ENCODE peak calls at places on chromosomes 13 and 19, in six cellular contexts. J is fibroblast of lung; B is GM23248; I is IMR-90; A is CD4-positive, CD25-positive, alpha-beta regulatory T cell; G is GM23338. T is an unnamed sample. For H3K4me1, the result is how much of the 10 kb centered on the place peaks cover.

GRCh38 chr19:37941820-37942515 is 35.0 kb downstream of the SIPA1L3 start:
- DNase-seq in J (no peak), B (no peak), I (no peak), A (no peak), G (no peak), T (peak)

GRCh38 chr19:17294051-17294891 is 9.0 kb downstream of the ABHD8 start:
- DNase-seq in J (no peak), B (peak), I (no peak), A (peak), G (peak), T (no peak)

GRCh38 chr19:17385878-17386611 is 8.0 kb downstream of the CCDC194 start:
- DNase-seq in J (peak), B (peak), I (peak), A (peak), G (peak), T (peak)

GRCh38 chr13:111912453-111912866 is 154.5 kb upstream of the SOX1 start:
- DNase-seq in J (no peak), B (no peak), I (no peak), A (no peak), G (no peak), T (no peak)

GRCh38 chr13:112688560-112689497 is 1.0 kb upstream of the ATP11A start:
- DNase-seq in J (no peak), B (peak), I (no peak), A (no peak), G (peak), T (no peak)

GRCh38 chr19:38849746-38850230 is at the start of gene HNRNPL:
- DNase-seq in J (no peak), B (no peak), I (no peak), A (peak), G (no peak), T (no peak)

GRCh38 chr19:54114340-54114826 is 1.1 kb downstream of the TFPT start:
- DNase-seq in J (peak), B (peak), I (peak), A (peak), G (peak), T (peak)

GRCh38 chr19:40695881-40696280 is 5.4 kb upstream of the NUMBL start:
- DNase-seq in J (no peak), B (no peak), I (no peak), A (no peak), G (no peak), T (no peak)

GRCh38 chr19:35085947-35086346 is 29.7 kb upstream of the FXYD3 start:
- DNase-seq in J (no peak), B (no peak), I (no peak), A (no peak), G (no peak), T (no peak)

GRCh38 chr13:108306768-108307332 is 37.3 kb downstream of the TNFSF13B start:
- DNase-seq in J (peak), B (no peak), I (no peak), A (no peak), G (no peak), T (peak)

GRCh38 chr19:2303209-2303798 is 4.7 kb downstream of the LINGO3 start:
- DNase-seq in J (no peak), B (no peak), I (no peak), A (no peak), G (no peak), T (no peak)

GRCh38 chr13:58452123-58452623 is 820.6 kb downstream of the PCDH17 start:
- DNase-seq in J (peak), B (no peak), I (no peak), A (no peak), G (peak), T (no peak)

GRCh38 chr13:105952233-105952767 is 583.2 kb downstream of the EFNB2 start:
- DNase-seq in J (no peak), B (no peak), I (no peak), A (no peak), G (no peak), T (no peak)

GRCh38 chr13:101150998-101151397 is 265.3 kb downstream of the NALCN start:
- DNase-seq in J (peak), B (peak), I (peak), A (no peak), G (no peak), T (no peak)

GRCh38 chr13:36872621-36873020 is 47.4 kb downstream of the SMAD9 start:
- DNase-seq in J (no peak), B (no peak), I (no peak), A (no peak), G (peak), T (no peak)

GRCh38 chr13:23348270-23349126 is 85.0 kb downstream of the SACS start:
- DNase-seq in J (no peak), B (peak), I (no peak), A (no peak), G (peak), T (no peak)

GRCh38 chr13:35475960-35476943 is at the start of gene MAB21L1:
- DNase-seq in J (peak), B (peak), I (peak), A (no peak), G (peak), T (peak)

GRCh38 chr13:97240789-97241734 is 18.9 kb downstream of the MBNL2 start:
- DNase-seq in J (no peak), B (no peak), I (no peak), A (no peak), G (no peak), T (no peak)

GRCh38 chr13:103222683-103223082 is 156.5 kb upstream of the SLC10A2 start:
- DNase-seq in J (no peak), B (no peak), I (no peak), A (no peak), G (no peak), T (no peak)

GRCh38 chr13:106696719-106697118 is 128.8 kb upstream of the ARGLU1 start:
- DNase-seq in J (no peak), B (no peak), I (no peak), A (no peak), G (no peak), T (no peak)

GRCh38 chr13:61880576-61881283 is 465.1 kb upstream of the PCDH20 start:
- DNase-seq in J (peak), B (peak), I (peak), A (no peak), G (peak), T (peak)

GRCh38 chr19:41886761-41887710 is 4.1 kb downstream of the ARHGEF1 start:
- DNase-seq in J (no peak), B (no peak), I (no peak), A (peak), G (peak), T (peak)

GRCh38 chr19:41880329-41880708 is 2.7 kb upstream of the ARHGEF1 start:
- DNase-seq in J (no peak), B (no peak), I (no peak), A (no peak), G (no peak), T (no peak)

GRCh38 chr19:41883821-41884733 is 1.1 kb downstream of the ARHGEF1 start:
- DNase-seq in J (peak), B (peak), I (peak), A (peak), G (peak), T (peak)

GRCh38 chr19:41882568-41883462 is at the start of gene ARHGEF1:
- DNase-seq in J (peak), B (peak), I (no peak), A (peak), G (peak), T (peak)

GRCh38 chr19:41883463-41883820 is 458 bp downstream of the ARHGEF1 start:
- DNase-seq in J (no peak), B (peak), I (no peak), A (no peak), G (no peak), T (no peak)
- H3K4me1 ChIP-seq in J (under half), B (under half), I (under half), A (half or more), G (under half), T (under half)

GRCh38 chr13:80946008-80946802 is 605.3 kb upstream of the SPRY2 start:
- DNase-seq in J (no peak), B (no peak), I (no peak), A (no peak), G (no peak), T (no peak)
- H3K27ac ChIP-seq in J (no peak), B (no peak), I (no peak), A (no peak), G (peak), T (no peak)

GRCh38 chr13:66409542-66409941 is 820.6 kb downstream of the PCDH9 start:
- DNase-seq in J (no peak), B (no peak), I (no peak), A (no peak), G (no peak), T (no peak)
- H3K4me3 ChIP-seq in J (no peak), B (no peak), I (no peak), A (no peak), G (no peak), T (no peak)

GRCh38 chr19:8835877-8836276 is 3.7 kb downstream of the MBD3L1 start:
- DNase-seq in J (no peak), B (no peak), I (no peak), A (no peak), G (no peak), T (no peak)

GRCh38 chr19:8835446-8835845 is 3.3 kb downstream of the MBD3L1 start:
- DNase-seq in J (no peak), B (no peak), I (no peak), A (no peak), G (no peak), T (no peak)

GRCh38 chr19:8840708-8841107 is 8.5 kb downstream of the MBD3L1 start:
- DNase-seq in J (no peak), B (no peak), I (no peak), A (no peak), G (no peak), T (no peak)
- H3K4me1 ChIP-seq in J (under half), B (under half), I (under half), A (under half), G (under half), T (under half)

DNA sequence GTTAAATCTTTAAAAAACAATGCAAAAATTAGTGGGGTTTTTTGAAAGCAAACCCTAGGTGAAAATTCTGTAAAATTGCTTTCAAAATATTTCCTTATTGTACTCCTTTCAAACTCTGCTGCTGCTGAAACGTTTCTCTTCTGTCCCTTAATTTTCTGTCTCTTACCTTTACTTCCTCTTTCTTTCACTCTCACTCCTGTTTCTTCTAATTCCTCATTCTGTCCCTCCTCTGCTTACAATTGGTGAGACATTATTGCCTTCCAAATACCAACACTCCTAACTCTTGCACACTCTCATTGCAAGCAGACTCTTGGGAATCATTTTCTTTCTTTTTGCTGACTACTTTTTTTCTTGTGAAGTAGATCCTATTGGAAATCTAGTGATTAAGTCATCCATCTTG is 685.6 kb upstream of the SLITRK1 start:
- DNase-seq in J (no peak), B (no peak), I (no peak), A (no peak), G (no peak), T (no peak)
- H3K27ac ChIP-seq in J (no peak), B (no peak), I (no peak), A (no peak), G (no peak), T (no peak)

DNA sequence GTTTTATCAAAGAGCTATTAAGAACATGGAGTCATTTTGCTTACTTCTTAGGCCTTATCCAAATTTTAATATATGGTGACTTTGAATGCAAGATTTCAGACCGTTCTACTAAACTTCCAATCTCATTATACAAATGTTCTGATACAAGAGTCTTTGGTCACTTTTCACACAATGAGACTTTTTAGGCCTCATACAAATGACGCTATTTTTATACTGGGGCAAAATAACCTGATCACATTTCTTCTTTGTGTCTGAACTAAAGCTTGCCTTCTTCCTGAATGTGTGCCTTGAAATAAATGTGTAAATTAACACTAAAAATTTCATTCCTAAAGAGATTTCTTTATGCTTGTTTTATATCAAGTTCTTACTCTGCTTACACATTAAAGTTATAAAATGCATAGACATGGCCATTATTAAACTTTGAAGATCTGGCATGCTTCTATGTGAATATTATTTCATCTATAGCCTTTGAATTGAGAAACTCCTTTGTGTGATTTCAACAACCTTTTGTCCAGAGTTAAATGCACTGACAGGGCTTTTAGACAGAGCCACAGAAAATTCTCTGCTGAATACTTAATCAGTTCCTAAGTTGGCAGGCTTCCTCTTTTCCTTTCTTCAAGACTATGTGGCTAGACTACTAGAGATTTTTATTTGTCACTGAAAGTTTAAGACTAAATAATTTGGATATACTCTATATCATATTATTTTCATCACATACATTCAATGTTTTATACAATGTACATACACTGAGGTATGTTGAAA is 86.1 kb downstream of the EDNRB start:
- DNase-seq in J (peak), B (peak), I (peak), A (no peak), G (no peak), T (no peak)
- H3K4me3 ChIP-seq in J (no peak), B (no peak), I (no peak), A (no peak), G (no peak), T (no peak)

T was measured in small intestine.